ENCODE peak calls at places on chromosome 1, in eight cellular contexts. V is right atrium auricular region, A is kidney epithelial cell, M is heart right ventricle, H is fibroblast of mammary gland, I is adrenal gland, L is spleen, J is bronchial epithelial cell. O is an unnamed sample.

GRCh38 chr1:219582310-219582709 is 30.6 kb downstream of the ZC3H11B start:
- DNase-seq in V (no peak), A (no peak), M (no peak), H (peak; percentile 45), I (no peak), L (no peak), J (peak; percentile 41), O (peak; percentile 55)

GRCh38 chr1:182397653-182398388 is 2.6 kb downstream of the TEDDM1 start:
- DNase-seq in V (no peak), A (no peak), M (no peak), H (peak; percentile 31), I (no peak), L (no peak), J (peak; percentile 80), O (no peak)

GRCh38 chr1:62687903-62688686 is at the start of gene DOCK7:
- DNase-seq in V (peak; percentile 78), A (no peak), M (peak; percentile 75), H (peak; percentile 74), I (peak; percentile 82), L (peak; percentile 91), J (peak; percentile 44), O (no peak)

GRCh38 chr1:213244664-213245091 is 193.6 kb downstream of the RPS6KC1 start:
- DNase-seq in V (no peak), A (peak; percentile 14), M (peak; percentile 33), H (peak; percentile 68), I (peak; percentile 36), L (no peak), J (peak; percentile 47), O (peak; percentile 33)

GRCh38 chr1:218259800-218260199 is 25.3 kb upstream of the RRP15 start:
- DNase-seq in V (no peak), A (no peak), M (no peak), H (no peak), I (no peak), L (no peak), J (peak; percentile 21), O (no peak)

GRCh38 chr1:233442392-233442791 is 114.9 kb downstream of the MAP3K21 start:
- DNase-seq in V (no peak), A (no peak), M (no peak), H (peak; percentile 3), I (no peak), L (no peak), J (peak; percentile 33), O (no peak)

GRCh38 chr1:53582211-53583020 is 123.2 kb downstream of the DMRTB1 start:
- DNase-seq in V (no peak), A (no peak), M (no peak), H (no peak), I (no peak), L (peak; percentile 76), J (no peak), O (no peak)

GRCh38 chr1:39104158-39105060 is 78.3 kb downstream of the NDUFS5 start:
- DNase-seq in V (no peak), A (no peak), M (no peak), H (peak; percentile 33), I (peak; percentile 28), L (no peak), J (no peak), O (no peak)

GRCh38 chr1:168601051-168601450 is 24.6 kb downstream of the XCL1 start:
- DNase-seq in V (no peak), A (no peak), M (no peak), H (peak; percentile 51), I (no peak), L (no peak), J (no peak), O (no peak)

GRCh38 chr1:155651861-155652661 is 36.5 kb downstream of the YY1AP1 start:
- DNase-seq in V (no peak), A (no peak), M (no peak), H (no peak), I (no peak), L (no peak), J (peak; percentile 74), O (no peak)

GRCh38 chr1:36516372-36517018 is 33.8 kb upstream of the CSF3R start:
- DNase-seq in V (no peak), A (no peak), M (no peak), H (peak; percentile 51), I (peak; percentile 27), L (peak; percentile 90), J (peak; percentile 30), O (peak; percentile 3)

GRCh38 chr1:33709780-33710713 is 153.8 kb upstream of the HMGB4 start:
- DNase-seq in V (no peak), A (no peak), M (no peak), H (peak; percentile 13), I (no peak), L (no peak), J (peak; percentile 17), O (peak; percentile 16)

GRCh38 chr1:59027176-59027575 is 243.3 kb upstream of the JUN start:
- DNase-seq in V (no peak), A (no peak), M (no peak), H (peak; percentile 33), I (no peak), L (no peak), J (peak; percentile 56), O (no peak)

GRCh38 chr1:245771521-245772281 is 616.9 kb downstream of the KIF26B start:
- DNase-seq in V (no peak), A (peak; percentile 60), M (peak; percentile 40), H (peak; percentile 99), I (no peak), L (no peak), J (peak; percentile 40), O (peak; percentile 88)

DNA sequence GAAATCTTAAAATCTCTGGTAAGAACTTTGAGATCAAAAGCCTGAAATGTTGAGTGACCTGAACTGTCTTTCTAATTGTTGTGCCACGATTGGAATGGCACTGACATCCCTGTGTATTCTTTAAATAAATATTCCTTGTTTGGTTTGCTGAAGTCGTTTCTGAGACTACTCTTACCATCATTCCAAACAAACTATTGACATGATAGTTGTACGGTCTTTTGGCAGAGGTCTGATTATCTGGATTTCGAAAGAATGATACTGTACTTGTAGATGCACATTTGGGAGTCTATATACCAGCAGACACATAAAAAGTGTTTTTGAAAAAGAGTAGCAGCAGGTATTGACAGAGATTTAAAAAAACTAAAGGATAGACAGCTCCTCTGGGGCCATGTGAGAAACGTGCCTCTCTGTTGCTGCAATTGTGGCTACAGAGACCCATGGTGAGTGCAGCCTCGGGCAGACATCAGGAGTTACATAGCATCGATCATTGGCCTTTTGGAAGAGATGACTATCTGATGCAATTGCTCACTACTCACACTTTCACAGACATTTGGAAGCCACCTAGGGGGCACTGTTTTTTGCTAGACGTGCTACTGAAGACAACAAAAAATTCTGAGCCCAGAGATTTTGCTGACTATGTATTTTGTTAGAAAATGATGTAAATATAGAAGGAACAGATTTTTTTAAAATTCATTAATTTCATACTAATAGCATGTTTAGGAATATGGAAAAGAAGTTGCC is 464.5 kb downstream of the KCNT2 start:
- DNase-seq in V (no peak), A (no peak), M (no peak), H (peak; percentile 2), I (no peak), L (no peak), J (no peak), O (no peak)
- TF ChIP-seq CTCF in V (no peak), A (peak; percentile 13), M (no peak), H (no peak), I (no peak), L (no peak), J (no peak), O (peak; percentile 19)

GRCh38 chr1:31924839-31925238 is 13.3 kb downstream of the PTP4A2 start:
- DNase-seq in V (no peak), A (no peak), M (no peak), H (no peak), I (no peak), L (no peak), J (no peak), O (no peak)

GRCh38 chr1:31927661-31927980 is 10.5 kb downstream of the PTP4A2 start:
- DNase-seq in V (no peak), A (no peak), M (no peak), H (no peak), I (no peak), L (no peak), J (no peak), O (no peak)

GRCh38 chr1:31926252-31926651 is 11.9 kb downstream of the PTP4A2 start:
- DNase-seq in V (no peak), A (no peak), M (no peak), H (no peak), I (no peak), L (no peak), J (no peak), O (no peak)

GRCh38 chr1:31923905-31924304 is 14.3 kb downstream of the PTP4A2 start:
- DNase-seq in V (no peak), A (no peak), M (no peak), H (no peak), I (no peak), L (no peak), J (no peak), O (no peak)

GRCh38 chr1:31926846-31927660 is 11.1 kb downstream of the PTP4A2 start:
- DNase-seq in V (no peak), A (no peak), M (no peak), H (no peak), I (no peak), L (no peak), J (no peak), O (no peak)
- H3K4me3 ChIP-seq in V (no peak overlapping the region), A (no peak overlapping the region), M (no peak overlapping the region), H (no peak overlapping the region), I (no peak overlapping the region), L (no peak overlapping the region), J (no peak overlapping the region), O (no peak overlapping the region)

DNA sequence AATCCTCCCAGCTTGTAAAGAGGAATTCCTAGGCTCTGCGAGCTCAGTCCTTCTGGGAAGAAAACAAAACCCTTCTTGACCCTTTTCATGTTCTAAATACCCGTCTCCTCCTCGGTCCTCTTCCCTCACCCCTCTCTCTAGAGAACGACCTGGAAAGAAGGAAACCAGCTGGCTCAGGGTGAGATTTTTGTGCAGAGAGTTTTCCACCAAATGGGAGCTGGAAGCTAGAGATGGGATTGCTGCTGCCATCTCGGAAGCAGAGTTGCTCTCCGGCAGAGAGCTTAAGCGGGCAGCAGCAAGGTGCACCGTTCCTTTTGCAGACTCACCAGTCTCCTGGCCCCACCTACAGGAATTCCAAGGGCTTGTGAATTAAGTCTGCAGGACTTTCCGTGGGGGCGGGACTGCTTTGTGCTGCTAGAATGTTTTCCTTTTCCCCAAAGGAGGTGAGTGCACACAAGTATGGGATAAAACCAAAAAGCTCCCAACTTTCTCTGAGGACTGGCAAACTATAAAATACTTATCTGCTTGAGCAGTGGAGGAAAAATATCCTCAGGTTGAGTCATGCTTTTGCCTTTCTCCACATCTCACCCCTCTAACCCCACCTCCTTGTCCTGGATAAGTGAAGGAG is 29.1 kb upstream of the KIAA0040 start:
- DNase-seq in V (no peak), A (peak; percentile 65), M (peak; percentile 43), H (no peak), I (no peak), L (no peak), J (no peak), O (no peak)
- TF ChIP-seq CTCF in V (peak; percentile 36), A (peak; percentile 54), M (peak; percentile 38), H (no peak), I (no peak), L (no peak), J (peak; percentile 36), O (no peak)

DNA sequence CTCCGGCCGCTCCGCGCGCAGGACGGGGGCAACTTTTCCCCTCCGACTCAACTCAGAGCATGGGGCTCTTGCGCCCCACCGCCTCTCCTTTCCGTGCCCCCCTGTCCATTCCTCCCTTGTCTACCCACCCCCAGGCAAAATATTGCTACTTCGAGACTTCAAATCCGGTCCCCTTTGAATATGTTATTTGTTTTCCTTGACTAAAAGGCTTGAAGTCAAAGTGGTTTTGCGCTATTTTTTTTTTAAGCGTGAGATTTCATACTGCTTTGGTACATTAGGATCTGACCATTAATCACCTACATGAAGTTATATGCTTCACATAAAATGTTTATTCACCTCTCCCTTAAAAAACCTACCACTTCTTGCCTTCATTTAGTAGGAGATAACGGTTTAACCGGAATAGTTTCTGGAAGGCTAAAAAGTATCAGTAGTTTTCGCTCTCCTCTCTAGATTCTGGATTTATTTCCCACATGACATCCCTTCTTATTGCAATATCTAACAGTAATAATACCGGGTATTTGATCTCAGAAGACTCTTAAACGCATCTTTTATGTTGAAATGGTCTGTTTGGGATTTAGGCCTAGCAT is 1.5 kb downstream of the NFIA start:
- DNase-seq in V (no peak), A (no peak), M (no peak), H (no peak), I (no peak), L (no peak), J (no peak), O (no peak)
- H3K4me3 ChIP-seq in V (peak overlapping the region; percentile 92), A (peak overlapping the region; percentile 92), M (peak overlapping the region; percentile 77), H (peak overlapping the region; percentile 78), I (peak overlapping the region; percentile 74), L (peak overlapping the region; percentile 78), J (peak overlapping the region; percentile 57), O (peak overlapping the region; percentile 75)